ENCODE peak calls at places on chromosome 5, in six cellular contexts. M is astrocyte of the spinal cord, E is NCI-H1092 treated with DMSO at 0.1 percent for 48 hours, J is progenitor cell of endocrine pancreas, Y is KBM-7, S is activated T-helper 1 cell treated with Interleukin-2 at 50 U/mL for 16 hours. Q is an unnamed sample.

GRCh38 chr5:76926329-76927105 is 26.3 kb upstream of the CRHBP start:
- DNase-seq in J (no peak), S (no peak), M (peak; percentile 22), Y (peak; percentile 53), E (no peak), Q (no peak)

GRCh38 chr5:94618493-94619328 is at the start of the genes KIAA0825 and SLF1:
- DNase-seq in E (peak; percentile 82), S (peak; percentile 75), J (peak; percentile 66), Y (peak; percentile 92), M (peak; percentile 92), Q (peak; percentile 38)

GRCh38 chr5:64742411-64742810 is 26.1 kb downstream of the SREK1IP1 start:
- DNase-seq in J (no peak), S (no peak), Y (no peak), M (no peak), E (no peak), Q (no peak)

GRCh38 chr5:7753596-7753995 is 97.3 kb downstream of the CFAP90 start:
- DNase-seq in M (no peak), Y (peak; percentile 30), S (no peak), E (no peak), J (no peak), Q (no peak)

GRCh38 chr5:134594336-134594735 is 38.3 kb downstream of the SAR1B start:
- DNase-seq in S (no peak), Y (no peak), M (no peak), E (no peak), J (no peak), Q (no peak)

GRCh38 chr5:73450672-73451217 is 2.2 kb upstream of the FOXD1 start:
- DNase-seq in Y (no peak), M (peak; percentile 51), S (no peak), E (no peak), J (no peak), Q (no peak)

GRCh38 chr5:124439609-124440008 is 306.8 kb downstream of the ZNF608 start:
- DNase-seq in J (no peak), S (no peak), Y (no peak), M (no peak), E (peak; percentile 30), Q (no peak)

GRCh38 chr5:149301744-149302380 is 30.2 kb downstream of the AFAP1L1 start:
- DNase-seq in J (no peak), E (no peak), S (no peak), Y (no peak), M (peak; percentile 31), Q (no peak)

GRCh38 chr5:118919016-118919415 is 69.3 kb downstream of the DTWD2 start:
- DNase-seq in J (no peak), Y (no peak), S (no peak), M (peak; percentile 22), E (no peak), Q (no peak)

GRCh38 chr5:35436441-35437057 is 181.1 kb upstream of the SPEF2 start:
- DNase-seq in Y (peak; percentile 32), M (peak; percentile 11), E (peak; percentile 36), J (no peak), S (no peak), Q (no peak)

GRCh38 chr5:62130107-62130506 is 175.9 kb upstream of the KIF2A start:
- DNase-seq in Y (no peak), M (no peak), J (no peak), E (no peak), S (no peak), Q (no peak)

Q was measured in D721Med.